ENCODE peak calls at places on chromosomes 16 and 17, in six cellular contexts. C, M, K, A, X and G are unnamed samples.

GRCh38 chr17:81934098-81934757 is 2.9 kb downstream of the PYCR1 start:
- DNase-seq in C (no peak), M (no peak), K (no peak), A (no peak), X (no peak), G (no peak)

GRCh38 chr16:27776556-27776955 is 226.6 kb downstream of the KATNIP start:
- DNase-seq in C (no peak), M (no peak), K (no peak), A (no peak), X (no peak), G (no peak)

GRCh38 chr16:8669481-8669880 is 4.9 kb upstream of the ABAT start:
- DNase-seq in C (no peak), M (no peak), K (no peak), A (no peak), X (no peak), G (no peak)

GRCh38 chr17:48241131-48241591 is 133.6 kb downstream of the SNX11 start:
- DNase-seq in C (no peak), M (peak), K (peak), A (no peak), X (peak), G (no peak)

GRCh38 chr17:28777178-28777577 is 33.4 kb downstream of the TRAF4 start:
- DNase-seq in C (no peak), M (no peak), K (no peak), A (no peak), X (no peak), G (no peak)

GRCh38 chr16:87201052-87201451 is 116.1 kb downstream of the C16orf95 start:
- DNase-seq in C (no peak), M (no peak), K (peak), A (no peak), X (peak), G (no peak)

GRCh38 chr17:32870027-32870670 is 6.8 kb downstream of the MYO1D start:
- DNase-seq in C (no peak), M (no peak), K (no peak), A (no peak), X (peak), G (no peak)

GRCh38 chr16:27217256-27217655 is 13.9 kb downstream of the KDM8 start:
- DNase-seq in C (no peak), M (peak), K (peak), A (no peak), X (peak), G (peak)

GRCh38 chr16:8579559-8579958 is 10.8 kb downstream of the TMEM114 start:
- DNase-seq in C (no peak), M (no peak), K (no peak), A (no peak), X (no peak), G (no peak)

GRCh38 chr17:83082435-83082834 is 3.0 kb downstream of the METRNL start:
- DNase-seq in C (no peak), M (no peak), K (no peak), A (no peak), X (no peak), G (no peak)

GRCh38 chr16:56807011-56807675 is 57.9 kb upstream of the SLC12A3 start:
- DNase-seq in C (no peak), M (peak), K (peak), A (no peak), X (peak), G (no peak)

GRCh38 chr17:48488548-48489106 is 42.2 kb downstream of the HOXB1 start:
- DNase-seq in C (no peak), M (peak), K (no peak), A (no peak), X (no peak), G (no peak)

GRCh38 chr17:4986951-4987766 is at the start of gene CAMTA2:
- DNase-seq in C (no peak), M (peak), K (peak), A (peak), X (peak), G (peak)
- H3K18ac ChIP-seq in C (peak), M (peak), K (peak), A (peak), X (peak), G (no peak)

GRCh38 chr17:65018612-65019290 is 37.8 kb downstream of the GNA13 start:
- DNase-seq in C (no peak), M (no peak), K (peak), A (no peak), X (peak), G (no peak)
- H3K18ac ChIP-seq in C (no peak), M (no peak), K (peak), A (no peak), X (no peak), G (no peak)

DNA sequence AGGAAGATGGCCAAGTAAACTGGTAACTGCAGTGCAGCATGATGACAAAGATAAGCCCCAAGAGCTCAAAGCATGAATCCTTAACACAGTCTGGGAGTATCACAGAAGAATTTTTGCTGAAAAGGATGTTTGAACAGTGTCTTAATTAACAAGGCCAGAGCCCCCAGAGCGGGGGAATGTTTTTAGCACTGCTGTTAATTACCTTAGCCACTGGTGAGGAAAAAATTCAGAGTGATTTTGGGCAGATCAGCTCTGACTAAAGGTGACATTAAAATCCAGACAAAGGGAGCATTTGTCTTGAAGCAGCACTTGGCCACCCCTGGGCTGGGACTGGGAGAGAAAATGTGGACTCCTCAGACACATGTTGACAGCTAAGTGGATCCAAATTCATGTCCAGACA is 30.0 kb downstream of the ADAMTS18 start:
- DNase-seq in C (no peak), M (peak), K (no peak), A (no peak), X (no peak), G (no peak)
- H3K18ac ChIP-seq in C (no peak), M (no peak), K (no peak), A (no peak), X (no peak), G (no peak)

DNA sequence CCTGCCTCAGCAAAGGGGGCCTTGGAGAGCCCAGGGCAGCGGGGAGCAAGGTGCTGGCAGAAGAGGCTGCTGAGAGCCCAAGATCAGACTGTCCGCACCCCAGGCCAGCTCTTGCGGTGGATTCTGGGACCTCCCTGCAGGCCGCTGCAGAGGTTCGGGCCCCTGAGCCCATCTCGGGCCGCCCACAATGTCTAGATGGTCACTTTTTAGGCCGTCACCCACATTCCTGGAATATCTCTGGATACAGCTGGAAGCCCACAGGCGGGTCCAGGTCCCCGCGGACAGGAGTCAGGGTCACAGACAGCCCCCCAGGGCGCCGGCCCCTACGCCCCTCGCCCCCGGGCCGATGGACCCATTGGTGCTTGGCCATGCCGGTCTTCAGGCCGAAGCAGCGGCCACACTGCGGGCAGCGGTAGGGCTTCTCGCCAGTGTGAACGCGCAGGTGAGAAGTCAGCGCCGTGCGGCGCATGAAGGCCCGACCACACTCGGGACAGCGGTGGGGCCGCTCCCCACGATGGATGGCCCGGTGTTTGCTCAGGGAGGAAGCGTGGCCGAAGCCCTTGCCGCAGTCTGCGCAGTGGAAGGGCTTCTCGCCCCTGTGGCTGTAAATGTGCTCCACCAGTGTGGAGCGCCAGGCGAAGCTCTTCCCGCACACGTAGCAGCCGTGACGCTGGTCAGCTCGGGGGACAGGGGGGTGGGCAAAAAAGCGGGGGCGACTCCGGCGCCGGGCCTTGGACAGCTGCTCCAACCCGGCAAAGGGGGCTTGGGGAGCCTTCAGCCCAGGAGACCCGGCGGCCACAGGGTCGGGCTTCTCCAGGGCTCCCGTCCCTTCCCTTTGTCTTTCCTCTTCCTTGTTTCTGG is 2.1 kb downstream of the ZNF747 start:
- DNase-seq in C (no peak), M (no peak), K (no peak), A (no peak), X (no peak), G (no peak)
- H3K18ac ChIP-seq in C (no peak), M (no peak), K (no peak), A (no peak), X (no peak), G (no peak)

GRCh38 chr17:80294653-80295052 is 34.0 kb downstream of the RNF213 start:
- DNase-seq in C (no peak), M (no peak), K (no peak), A (no peak), X (no peak), G (no peak)

GRCh38 chr17:80291691-80292487 is 31.2 kb downstream of the RNF213 start:
- DNase-seq in C (no peak), M (no peak), K (no peak), A (no peak), X (no peak), G (no peak)

GRCh38 chr17:80294210-80294609 is 33.6 kb downstream of the RNF213 start:
- DNase-seq in C (no peak), M (no peak), K (no peak), A (no peak), X (no peak), G (no peak)

GRCh38 chr17:80291260-80291659 is 30.6 kb downstream of the RNF213 start:
- DNase-seq in C (no peak), M (no peak), K (no peak), A (no peak), X (no peak), G (no peak)

GRCh38 chr17:80292557-80292956 is 31.9 kb downstream of the RNF213 start:
- DNase-seq in C (no peak), M (no peak), K (no peak), A (no peak), X (peak), G (no peak)
- H3K18ac ChIP-seq in C (no peak), M (no peak), K (no peak), A (no peak), X (no peak), G (no peak)

DNA sequence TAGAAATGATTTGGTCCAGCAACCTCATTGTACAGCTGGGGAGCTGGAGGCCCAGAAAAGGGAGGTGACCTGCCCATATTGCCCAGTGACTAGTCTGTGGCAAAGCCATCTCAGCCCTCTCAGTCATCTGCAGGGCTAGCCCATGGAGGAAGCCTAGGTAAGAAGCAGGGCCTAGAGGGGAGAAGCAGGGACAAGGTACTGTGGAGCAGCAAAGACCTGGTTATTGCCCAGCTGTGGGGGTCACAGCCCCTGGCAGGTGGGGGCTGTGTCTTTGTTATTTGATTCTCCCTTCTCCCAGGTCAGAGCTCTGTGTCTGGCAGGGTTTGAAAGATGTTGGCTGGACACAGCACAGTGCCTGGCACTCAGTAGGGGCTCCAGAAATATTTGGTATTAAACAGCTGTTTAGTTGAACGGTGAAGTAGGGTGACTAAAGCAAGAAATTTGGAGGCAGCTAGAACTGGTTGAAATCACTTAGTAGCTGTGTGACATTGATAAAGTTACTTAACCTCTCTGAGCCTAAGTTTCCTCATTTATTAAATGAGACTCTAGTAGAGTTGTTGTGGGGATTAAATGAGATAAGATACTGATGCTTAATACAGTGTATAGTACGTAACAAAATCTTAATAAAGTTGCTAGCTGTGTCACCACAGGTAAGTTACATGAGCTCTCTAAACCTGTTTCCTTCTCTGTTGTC is 17.3 kb downstream of the CCR7 start:
- DNase-seq in C (no peak), M (no peak), K (no peak), A (no peak), X (no peak), G (no peak)
- H3K18ac ChIP-seq in C (no peak), M (no peak), K (peak), A (peak), X (peak), G (no peak)